ENCODE peak calls at places on chromosome 10, in nine cellular contexts. G is GM20000, K is WTC11, L is WERI-Rb-1, O is cardiac fibroblast, E is ACHN, S is endothelial cell, A is left colon, Q is suprapubic skin. V is an unnamed sample.

GRCh38 chr10:48536226-48536500 is 68.7 kb downstream of the ARHGAP22 start:
- DNase-seq in G (no peak), K (no peak), L (no peak), O (no peak), E (no peak), S (no peak), A (no peak), Q (peak), V (no peak)

GRCh38 chr10:483266-483665 is 206.2 kb downstream of the DIP2C start:
- DNase-seq in G (no peak), K (no peak), L (no peak), O (no peak), E (no peak), S (no peak), A (no peak), Q (no peak), V (no peak)

GRCh38 chr10:79320785-79321493 is 26.3 kb upstream of the PPIF start:
- DNase-seq in G (no peak), K (no peak), L (no peak), O (peak), E (peak), S (no peak), A (no peak), Q (no peak), V (no peak)

GRCh38 chr10:48509061-48509772 is 95.7 kb downstream of the ARHGAP22 start:
- DNase-seq in G (no peak), K (no peak), L (no peak), O (no peak), E (no peak), S (no peak), A (no peak), Q (peak), V (no peak)

GRCh38 chr10:30058111-30058510 is 1.3 kb downstream of the JCAD start:
- DNase-seq in G (no peak), K (no peak), L (no peak), O (no peak), E (no peak), S (no peak), A (no peak), Q (no peak), V (no peak)

GRCh38 chr10:118977864-118978263 is 51.6 kb upstream of the NANOS1 start:
- DNase-seq in G (no peak), K (no peak), L (no peak), O (no peak), E (no peak), S (no peak), A (no peak), Q (peak), V (no peak)

GRCh38 chr10:71396084-71396713 is 521 bp upstream of the CDH23 start:
- DNase-seq in G (peak), K (peak), L (peak), O (peak), E (no peak), S (peak), A (no peak), Q (peak), V (peak)

GRCh38 chr10:49488056-49488455 is 50.9 kb downstream of the ERCC6 start:
- DNase-seq in G (no peak), K (no peak), L (no peak), O (no peak), E (no peak), S (no peak), A (no peak), Q (no peak), V (no peak)

GRCh38 chr10:33270971-33271370 is 63.5 kb downstream of the NRP1 start:
- DNase-seq in G (no peak), K (no peak), L (no peak), O (no peak), E (no peak), S (no peak), A (no peak), Q (no peak), V (no peak)

GRCh38 chr10:5533098-5533731 is 8.5 kb downstream of the CALML3 start:
- DNase-seq in G (no peak), K (peak), L (no peak), O (no peak), E (no peak), S (no peak), A (peak), Q (peak), V (no peak)

GRCh38 chr10:77909021-77909754 is 17.4 kb downstream of the DLG5 start:
- DNase-seq in G (no peak), K (no peak), L (no peak), O (peak), E (no peak), S (no peak), A (no peak), Q (no peak), V (no peak)

GRCh38 chr10:31650010-31650409 is 278.6 kb downstream of the ARHGAP12 start:
- DNase-seq in G (no peak), K (no peak), L (no peak), O (peak), E (peak), S (no peak), A (peak), Q (peak), V (no peak)

GRCh38 chr10:123132576-123133477 is 2.9 kb upstream of the HMX3 start:
- DNase-seq in G (peak), K (peak), L (peak), O (peak), E (peak), S (peak), A (peak), Q (peak), V (peak)

GRCh38 chr10:71244638-71245419 is 32.5 kb downstream of the UNC5B start:
- DNase-seq in G (no peak), K (no peak), L (no peak), O (peak), E (no peak), S (no peak), A (no peak), Q (peak), V (no peak)

GRCh38 chr10:88157981-88158465 is 294.6 kb downstream of the PTEN start:
- DNase-seq in G (no peak), K (no peak), L (no peak), O (peak), E (peak), S (no peak), A (no peak), Q (no peak), V (no peak)

GRCh38 chr10:124827474-124827873 is 25.9 kb downstream of the ABRAXAS2 start:
- DNase-seq in G (peak), K (no peak), L (no peak), O (peak), E (peak), S (no peak), A (no peak), Q (no peak), V (no peak)

GRCh38 chr10:101394522-101395133 is 40.7 kb downstream of the BTRC start:
- DNase-seq in G (no peak), K (no peak), L (no peak), O (no peak), E (no peak), S (no peak), A (no peak), Q (no peak), V (no peak)

GRCh38 chr10:26627320-26627719 is 70.2 kb upstream of the PDSS1 start:
- DNase-seq in G (no peak), K (peak), L (no peak), O (no peak), E (no peak), S (no peak), A (no peak), Q (no peak), V (no peak)

GRCh38 chr10:17386616-17387075 is 67.7 kb downstream of the ST8SIA6 start:
- DNase-seq in G (no peak), K (peak), L (no peak), O (peak), E (no peak), S (no peak), A (no peak), Q (no peak), V (no peak)

GRCh38 chr10:10010397-10010796 is 1007.3 kb upstream of the CELF2 start:
- DNase-seq in G (no peak), K (no peak), L (no peak), O (no peak), E (no peak), S (no peak), A (no peak), Q (no peak), V (no peak)

GRCh38 chr10:131948501-131948900 is 33.2 kb downstream of the BNIP3 start:
- DNase-seq in G (no peak), K (no peak), L (no peak), O (no peak), E (no peak), S (no peak), A (no peak), Q (peak), V (no peak)

GRCh38 chr10:131775833-131776232 is 125.0 kb upstream of the PPP2R2D start:
- DNase-seq in G (no peak), K (no peak), L (no peak), O (no peak), E (no peak), S (no peak), A (peak), Q (peak), V (no peak)

GRCh38 chr10:12130237-12130872 is 878 bp downstream of the SEC61A2 start:
- DNase-seq in G (peak), K (peak), L (peak), O (peak), E (peak), S (peak), A (peak), Q (no peak), V (peak)

GRCh38 chr10:77463499-77463898 is 174.1 kb downstream of the KCNMA1 start:
- DNase-seq in G (no peak), K (no peak), L (no peak), O (no peak), E (no peak), S (no peak), A (peak), Q (no peak), V (no peak)

GRCh38 chr10:84293574-84294016 is 34.8 kb upstream of the CCSER2 start:
- DNase-seq in G (no peak), K (no peak), L (peak), O (no peak), E (no peak), S (no peak), A (no peak), Q (no peak), V (peak)

GRCh38 chr10:43605850-43606322 is 352 bp upstream of the ZNF485 start:
- DNase-seq in G (no peak), K (no peak), L (no peak), O (no peak), E (no peak), S (no peak), A (no peak), Q (no peak), V (no peak)

GRCh38 chr10:123930340-123931001 is 38.9 kb upstream of the CPXM2 start:
- DNase-seq in G (no peak), K (no peak), L (no peak), O (no peak), E (no peak), S (no peak), A (no peak), Q (no peak), V (no peak)

GRCh38 chr10:62613429-62613828 is 191.1 kb upstream of the ADO start:
- DNase-seq in G (no peak), K (no peak), L (no peak), O (peak), E (no peak), S (no peak), A (no peak), Q (no peak), V (no peak)

GRCh38 chr10:69869291-69869841 is 67.7 kb downstream of the COL13A1 start:
- DNase-seq in G (no peak), K (no peak), L (no peak), O (peak), E (peak), S (peak), A (peak), Q (no peak), V (no peak)

GRCh38 chr10:10128387-10128786 is 889.3 kb upstream of the CELF2 start:
- DNase-seq in G (no peak), K (no peak), L (no peak), O (peak), E (no peak), S (no peak), A (no peak), Q (no peak), V (no peak)

GRCh38 chr10:99329238-99329890 is at the start of gene CNNM1:
- DNase-seq in G (peak), K (peak), L (peak), O (peak), E (peak), S (peak), A (no peak), Q (peak), V (peak)

GRCh38 chr10:52701647-52702046 is 70.9 kb downstream of the MBL2 start:
- DNase-seq in G (no peak), K (no peak), L (no peak), O (no peak), E (no peak), S (no peak), A (no peak), Q (no peak), V (no peak)

GRCh38 chr10:50850576-50851340 is 34.7 kb downstream of the A1CF start:
- DNase-seq in G (no peak), K (no peak), L (no peak), O (no peak), E (no peak), S (no peak), A (no peak), Q (no peak), V (no peak)

V was measured in NCI-H524.